ENCODE peak calls at places on chromosomes 7 and 10, in six cellular contexts. One of them, this sample, is unnamed.

GRCh38 chr7:127230192-127230925 is 22.4 kb downstream of the GRM8 start:
- DNase-seq in adipocyte: no peak
- DNase-seq in BJ: no peak
- DNase-seq in suprapubic skin: no peak
- DNase-seq in aorta: no peak
- DNase-seq in mammary epithelial cell: no peak
- DNase-seq in this sample: no peak

GRCh38 chr10:94602729-94603515 is 57.3 kb downstream of the HELLS start:
- DNase-seq in adipocyte: no peak
- DNase-seq in suprapubic skin: no peak
- DNase-seq in aorta: no peak
- DNase-seq in BJ: no peak
- DNase-seq in mammary epithelial cell: no peak
- DNase-seq in this sample: no peak

GRCh38 chr7:45102785-45103712 is 8.4 kb downstream of the TBRG4 start:
- DNase-seq in BJ: no peak
- DNase-seq in mammary epithelial cell: no peak
- DNase-seq in adipocyte: no peak
- DNase-seq in suprapubic skin: no peak
- DNase-seq in aorta: peak; percentile 21
- DNase-seq in this sample: peak; percentile 46

GRCh38 chr10:69801094-69801433 is 642 bp upstream of the COL13A1 start:
- DNase-seq in suprapubic skin: no peak
- DNase-seq in aorta: peak; percentile 74
- DNase-seq in adipocyte: peak; percentile 45
- DNase-seq in mammary epithelial cell: peak; percentile 61
- DNase-seq in BJ: no peak
- DNase-seq in this sample: peak; percentile 72

GRCh38 chr7:26688388-26688787 is 176.0 kb downstream of the SKAP2 start:
- DNase-seq in mammary epithelial cell: no peak
- DNase-seq in aorta: no peak
- DNase-seq in suprapubic skin: no peak
- DNase-seq in BJ: no peak
- DNase-seq in adipocyte: no peak
- DNase-seq in this sample: no peak

GRCh38 chr7:31073486-31074383 is 21.6 kb downstream of the ADCYAP1R1 start:
- DNase-seq in mammary epithelial cell: no peak
- DNase-seq in adipocyte: no peak
- DNase-seq in aorta: no peak
- DNase-seq in suprapubic skin: no peak
- DNase-seq in BJ: no peak
- DNase-seq in this sample: peak; percentile 71

GRCh38 chr10:68781613-68782574 is 45.4 kb upstream of the STOX1 start:
- DNase-seq in adipocyte: no peak
- DNase-seq in BJ: no peak
- DNase-seq in mammary epithelial cell: no peak
- DNase-seq in aorta: no peak
- DNase-seq in suprapubic skin: no peak
- DNase-seq in this sample: no peak

GRCh38 chr7:133699390-133699789 is 427.8 kb upstream of the LRGUK start:
- DNase-seq in BJ: no peak
- DNase-seq in adipocyte: no peak
- DNase-seq in mammary epithelial cell: no peak
- DNase-seq in suprapubic skin: no peak
- DNase-seq in aorta: no peak
- DNase-seq in this sample: no peak

GRCh38 chr7:127474457-127474856 is 81.9 kb upstream of the ZNF800 start:
- DNase-seq in suprapubic skin: no peak
- DNase-seq in BJ: no peak
- DNase-seq in aorta: no peak
- DNase-seq in adipocyte: no peak
- DNase-seq in mammary epithelial cell: peak; percentile 3
- DNase-seq in this sample: no peak

GRCh38 chr10:132632851-132633684 is 95.5 kb downstream of the INPP5A start:
- DNase-seq in suprapubic skin: peak; percentile 48
- DNase-seq in mammary epithelial cell: no peak
- DNase-seq in BJ: no peak
- DNase-seq in aorta: peak; percentile 56
- DNase-seq in adipocyte: peak; percentile 52
- DNase-seq in this sample: peak; percentile 73

GRCh38 chr7:44762300-44762699 is 13.7 kb downstream of the ZMIZ2 start:
- DNase-seq in aorta: no peak
- DNase-seq in BJ: no peak
- DNase-seq in mammary epithelial cell: peak; percentile 68
- DNase-seq in suprapubic skin: no peak
- DNase-seq in adipocyte: no peak
- DNase-seq in this sample: no peak

GRCh38 chr7:79199961-79200360 is 253.5 kb downstream of the MAGI2 start:
- DNase-seq in mammary epithelial cell: no peak
- DNase-seq in suprapubic skin: no peak
- DNase-seq in BJ: no peak
- DNase-seq in aorta: no peak
- DNase-seq in adipocyte: peak; percentile 55
- DNase-seq in this sample: no peak

GRCh38 chr7:44867073-44867990 is 18.0 kb downstream of the PURB start:
- DNase-seq in adipocyte: peak; percentile 83
- DNase-seq in aorta: no peak
- DNase-seq in mammary epithelial cell: peak; percentile 75
- DNase-seq in BJ: peak; percentile 56
- DNase-seq in suprapubic skin: no peak
- DNase-seq in this sample: peak; percentile 78

GRCh38 chr7:63067897-63068585 is 930.6 kb upstream of the ZNF722 start:
- DNase-seq in BJ: no peak
- DNase-seq in suprapubic skin: no peak
- DNase-seq in adipocyte: no peak
- DNase-seq in mammary epithelial cell: no peak
- DNase-seq in aorta: no peak
- DNase-seq in this sample: no peak

GRCh38 chr7:55212838-55213237 is 152.3 kb upstream of the LANCL2 start:
- DNase-seq in BJ: no peak
- DNase-seq in mammary epithelial cell: no peak
- DNase-seq in aorta: no peak
- DNase-seq in suprapubic skin: no peak
- DNase-seq in adipocyte: no peak
- DNase-seq in this sample: no peak

GRCh38 chr10:3165196-3165595 is 7.4 kb downstream of the PITRM1 start:
- DNase-seq in mammary epithelial cell: no peak
- DNase-seq in aorta: no peak
- DNase-seq in BJ: no peak
- DNase-seq in adipocyte: no peak
- DNase-seq in suprapubic skin: no peak
- DNase-seq in this sample: no peak

GRCh38 chr7:80047856-80048459 is 86.7 kb upstream of the GNAI1 start:
- DNase-seq in mammary epithelial cell: no peak
- DNase-seq in adipocyte: peak; percentile 64
- DNase-seq in suprapubic skin: no peak
- DNase-seq in aorta: no peak
- DNase-seq in BJ: no peak
- DNase-seq in this sample: no peak

GRCh38 chr7:699260-700170 is 27.0 kb upstream of the DNAAF5 start:
- DNase-seq in aorta: no peak
- DNase-seq in adipocyte: no peak
- DNase-seq in BJ: no peak
- DNase-seq in suprapubic skin: no peak
- DNase-seq in mammary epithelial cell: no peak
- DNase-seq in this sample: peak; percentile 63

GRCh38 chr7:94384315-94384714 is 10.4 kb upstream of the COL1A2 start:
- DNase-seq in adipocyte: no peak
- DNase-seq in mammary epithelial cell: no peak
- DNase-seq in suprapubic skin: no peak
- DNase-seq in BJ: no peak
- DNase-seq in aorta: no peak
- DNase-seq in this sample: no peak

GRCh38 chr10:130990536-130990935 is 321.0 kb downstream of the TCERG1L start:
- DNase-seq in BJ: no peak
- DNase-seq in mammary epithelial cell: no peak
- DNase-seq in adipocyte: no peak
- DNase-seq in aorta: no peak
- DNase-seq in suprapubic skin: no peak
- DNase-seq in this sample: no peak

GRCh38 chr7:92833024-92833765 is 3.2 kb downstream of the CDK6 start:
- DNase-seq in suprapubic skin: peak; percentile 91
- DNase-seq in mammary epithelial cell: peak; percentile 82
- DNase-seq in adipocyte: peak; percentile 88
- DNase-seq in aorta: peak; percentile 90
- DNase-seq in BJ: no peak
- DNase-seq in this sample: peak; percentile 91

GRCh38 chr10:63280386-63280785 is 147.3 kb downstream of the NRBF2 start:
- DNase-seq in aorta: no peak
- DNase-seq in mammary epithelial cell: no peak
- DNase-seq in suprapubic skin: no peak
- DNase-seq in adipocyte: no peak
- DNase-seq in BJ: no peak
- DNase-seq in this sample: no peak

GRCh38 chr7:28921822-28922221 is 36.3 kb downstream of the TRIL start:
- DNase-seq in adipocyte: peak; percentile 89
- DNase-seq in aorta: no peak
- DNase-seq in suprapubic skin: no peak
- DNase-seq in mammary epithelial cell: peak; percentile 44
- DNase-seq in BJ: no peak
- DNase-seq in this sample: peak; percentile 71

GRCh38 chr10:131963811-131964210 is 17.9 kb downstream of the BNIP3 start:
- DNase-seq in mammary epithelial cell: no peak
- DNase-seq in BJ: no peak
- DNase-seq in adipocyte: no peak
- DNase-seq in aorta: no peak
- DNase-seq in suprapubic skin: no peak
- DNase-seq in this sample: peak; percentile 49

GRCh38 chr7:156028521-156028920 is 216.3 kb upstream of the SHH start:
- DNase-seq in suprapubic skin: no peak
- DNase-seq in adipocyte: no peak
- DNase-seq in mammary epithelial cell: no peak
- DNase-seq in aorta: no peak
- DNase-seq in BJ: no peak
- DNase-seq in this sample: no peak

GRCh38 chr10:87059401-87059800 is 35.2 kb downstream of the GLUD1 start:
- DNase-seq in adipocyte: no peak
- DNase-seq in aorta: no peak
- DNase-seq in BJ: no peak
- DNase-seq in mammary epithelial cell: no peak
- DNase-seq in suprapubic skin: no peak
- DNase-seq in this sample: no peak
- H3K36me3 ChIP-seq in adipocyte: peaks cover 78% of the 10 kb centered on the region
- H3K36me3 ChIP-seq in aorta: peaks cover 2% of the 10 kb centered on the region
- H3K36me3 ChIP-seq in BJ: peaks cover 9% of the 10 kb centered on the region
- H3K36me3 ChIP-seq in mammary epithelial cell: peaks cover 28% of the 10 kb centered on the region
- H3K36me3 ChIP-seq in suprapubic skin: peaks cover 94% of the 10 kb centered on the region
- H3K36me3 ChIP-seq in this sample: peaks cover 98% of the 10 kb centered on the region

DNA sequence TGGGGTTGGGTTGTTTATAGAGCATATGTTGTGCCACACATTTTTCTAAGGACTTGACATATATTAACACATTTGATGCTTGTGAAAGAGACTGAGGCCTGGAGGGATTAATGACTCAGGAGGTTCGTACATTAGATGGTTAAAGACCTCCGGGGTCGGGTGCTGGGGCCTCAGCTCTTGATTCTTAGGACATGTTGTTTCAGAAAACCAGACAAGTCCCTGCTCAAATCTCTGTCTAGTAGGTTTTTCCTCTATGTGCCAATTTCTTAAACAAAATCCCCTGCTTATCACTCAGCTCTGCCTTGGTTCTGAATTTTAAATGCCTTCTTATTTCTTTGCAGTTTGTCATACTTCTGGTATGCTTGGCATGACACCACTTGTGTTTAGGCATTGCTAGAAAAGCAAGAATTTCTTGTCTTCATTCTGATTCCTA is 5.8 kb downstream of the UPP1 start:
- DNase-seq in aorta: no peak
- DNase-seq in suprapubic skin: no peak
- DNase-seq in adipocyte: peak; percentile 86
- DNase-seq in mammary epithelial cell: peak; percentile 52
- DNase-seq in BJ: no peak
- DNase-seq in this sample: no peak
- H3K36me3 ChIP-seq in aorta: no peaks in the 10 kb centered on the region
- H3K36me3 ChIP-seq in suprapubic skin: peaks cover 51% of the 10 kb centered on the region
- H3K36me3 ChIP-seq in adipocyte: peaks cover 9% of the 10 kb centered on the region
- H3K36me3 ChIP-seq in mammary epithelial cell: peaks cover 72% of the 10 kb centered on the region
- H3K36me3 ChIP-seq in BJ: peaks cover 8% of the 10 kb centered on the region
- H3K36me3 ChIP-seq in this sample: no peaks in the 10 kb centered on the region

DNA sequence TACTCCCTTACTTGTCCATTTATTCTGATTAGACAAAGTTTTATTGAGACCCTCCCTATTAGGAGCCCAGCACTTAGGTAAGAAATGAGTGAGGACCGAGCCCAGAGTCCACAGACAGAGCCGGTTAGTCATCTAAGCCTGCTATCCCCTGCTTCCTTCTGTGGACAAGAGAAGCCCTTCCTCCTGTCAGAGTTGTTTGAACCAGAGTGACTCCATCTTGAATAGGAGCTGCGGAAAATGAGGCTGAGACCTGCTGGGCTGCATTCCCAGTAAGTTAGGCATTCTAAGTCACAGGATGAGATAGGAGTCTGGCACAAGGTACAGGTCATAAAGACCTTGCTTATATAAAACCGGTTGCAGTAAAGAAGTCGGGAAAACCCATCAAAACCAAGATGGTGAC is 109.1 kb downstream of the CPXM2 start:
- DNase-seq in aorta: no peak
- DNase-seq in BJ: no peak
- DNase-seq in suprapubic skin: no peak
- DNase-seq in mammary epithelial cell: no peak
- DNase-seq in adipocyte: no peak
- DNase-seq in this sample: no peak
- H3K36me3 ChIP-seq in aorta: no peaks in the 10 kb centered on the region
- H3K36me3 ChIP-seq in BJ: no peaks in the 10 kb centered on the region
- H3K36me3 ChIP-seq in suprapubic skin: no peaks in the 10 kb centered on the region
- H3K36me3 ChIP-seq in mammary epithelial cell: no peaks in the 10 kb centered on the region
- H3K36me3 ChIP-seq in adipocyte: no peaks in the 10 kb centered on the region
- H3K36me3 ChIP-seq in this sample: no peaks in the 10 kb centered on the region

GRCh38 chr7:5345671-5346070 is 62.9 kb downstream of the SLC29A4 start:
- DNase-seq in mammary epithelial cell: no peak
- DNase-seq in adipocyte: no peak
- DNase-seq in suprapubic skin: no peak
- DNase-seq in aorta: no peak
- DNase-seq in BJ: no peak
- DNase-seq in this sample: no peak

GRCh38 chr7:5344342-5344741 is 61.6 kb downstream of the SLC29A4 start:
- DNase-seq in mammary epithelial cell: no peak
- DNase-seq in suprapubic skin: no peak
- DNase-seq in aorta: no peak
- DNase-seq in adipocyte: no peak
- DNase-seq in BJ: no peak
- DNase-seq in this sample: no peak

GRCh38 chr7:5339949-5340348 is 57.2 kb downstream of the SLC29A4 start:
- DNase-seq in suprapubic skin: no peak
- DNase-seq in adipocyte: no peak
- DNase-seq in BJ: no peak
- DNase-seq in aorta: no peak
- DNase-seq in mammary epithelial cell: no peak
- DNase-seq in this sample: no peak

GRCh38 chr7:5345171-5345570 is 62.4 kb downstream of the SLC29A4 start:
- DNase-seq in BJ: no peak
- DNase-seq in aorta: no peak
- DNase-seq in mammary epithelial cell: no peak
- DNase-seq in suprapubic skin: no peak
- DNase-seq in adipocyte: no peak
- DNase-seq in this sample: no peak

DNA sequence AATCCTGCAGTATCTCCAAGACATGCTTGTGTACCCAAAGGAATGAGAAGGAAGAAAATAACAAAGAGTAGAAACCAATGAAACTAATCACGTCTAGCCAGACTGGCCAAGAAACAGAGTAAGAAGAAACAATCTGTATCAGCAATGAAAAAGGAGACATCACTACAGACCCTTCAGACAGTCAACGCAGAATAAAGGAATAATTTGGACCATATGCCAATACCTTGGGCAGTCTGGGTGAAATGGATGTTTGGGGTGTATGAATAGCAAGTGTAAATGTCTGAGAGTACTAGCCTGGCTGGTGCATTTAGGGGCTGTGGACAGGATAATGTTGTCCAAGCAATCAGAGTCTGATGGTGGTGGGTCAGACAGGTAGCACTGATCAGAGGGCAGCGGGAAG is 61.1 kb downstream of the SLC29A4 start:
- DNase-seq in adipocyte: no peak
- DNase-seq in BJ: no peak
- DNase-seq in mammary epithelial cell: no peak
- DNase-seq in aorta: no peak
- DNase-seq in suprapubic skin: no peak
- DNase-seq in this sample: no peak
- H3K36me3 ChIP-seq in adipocyte: peaks cover 55% of the 10 kb centered on the region
- H3K36me3 ChIP-seq in BJ: peaks cover 47% of the 10 kb centered on the region
- H3K36me3 ChIP-seq in mammary epithelial cell: peaks cover 35% of the 10 kb centered on the region
- H3K36me3 ChIP-seq in aorta: peaks cover 14% of the 10 kb centered on the region
- H3K36me3 ChIP-seq in suprapubic skin: peaks cover 96% of the 10 kb centered on the region
- H3K36me3 ChIP-seq in this sample: peaks cover 41% of the 10 kb centered on the region

This sample was measured in sigmoid colon.